ENCODE peak calls at places on chromosome 1, in eight cellular contexts. U, R, A, V, K, Q, G and T are unnamed samples.

GRCh38 chr1:234658143-234658542 is 48.2 kb upstream of the IRF2BP2 start:
- DNase-seq in U (peak), R (no peak), A (peak), V (no peak), K (peak), Q (peak), G (peak), T (no peak)

GRCh38 chr1:173205146-173206051 is 1.7 kb downstream of the TNFSF4 start:
- DNase-seq in U (no peak), R (no peak), A (no peak), V (no peak), K (peak), Q (no peak), G (peak), T (no peak)

GRCh38 chr1:161973924-161974845 is 49.5 kb downstream of the OLFML2B start:
- DNase-seq in U (no peak), R (no peak), A (no peak), V (no peak), K (no peak), Q (no peak), G (no peak), T (no peak)

GRCh38 chr1:17014671-17015567 is 3.2 kb upstream of the ATP13A2 start:
- DNase-seq in U (no peak), R (no peak), A (peak), V (no peak), K (no peak), Q (no peak), G (no peak), T (no peak)

GRCh38 chr1:240508950-240509349 is 103.0 kb downstream of the GREM2 start:
- DNase-seq in U (no peak), R (no peak), A (no peak), V (no peak), K (no peak), Q (no peak), G (no peak), T (no peak)

GRCh38 chr1:207885129-207886032 is 25.5 kb downstream of the CD34 start:
- DNase-seq in U (peak), R (peak), A (peak), V (peak), K (peak), Q (peak), G (peak), T (no peak)

GRCh38 chr1:7302873-7303272 is 468.2 kb upstream of the VAMP3 start:
- DNase-seq in U (no peak), R (no peak), A (no peak), V (no peak), K (no peak), Q (no peak), G (no peak), T (no peak)

GRCh38 chr1:209768354-209768774 is 12.5 kb downstream of the TRAF3IP3 start:
- DNase-seq in U (no peak), R (no peak), A (no peak), V (peak), K (no peak), Q (no peak), G (no peak), T (no peak)

GRCh38 chr1:226548281-226549093 is at the start of gene STUM:
- DNase-seq in U (peak), R (peak), A (peak), V (no peak), K (peak), Q (no peak), G (peak), T (no peak)

GRCh38 chr1:238474263-238474662 is 583.5 kb upstream of the ZP4 start:
- DNase-seq in U (no peak), R (no peak), A (no peak), V (no peak), K (no peak), Q (no peak), G (no peak), T (no peak)

GRCh38 chr1:199075792-199076191 is 437.0 kb downstream of the PTPRC start:
- DNase-seq in U (no peak), R (no peak), A (no peak), V (no peak), K (no peak), Q (no peak), G (no peak), T (no peak)

GRCh38 chr1:24391882-24392603 is 21.5 kb downstream of the STPG1 start:
- DNase-seq in U (peak), R (peak), A (no peak), V (peak), K (peak), Q (no peak), G (peak), T (no peak)
- H3K4me3 ChIP-seq in U (no peak), R (no peak), A (no peak), V (peak), K (no peak), Q (no peak), G (no peak), T (peak)

DNA sequence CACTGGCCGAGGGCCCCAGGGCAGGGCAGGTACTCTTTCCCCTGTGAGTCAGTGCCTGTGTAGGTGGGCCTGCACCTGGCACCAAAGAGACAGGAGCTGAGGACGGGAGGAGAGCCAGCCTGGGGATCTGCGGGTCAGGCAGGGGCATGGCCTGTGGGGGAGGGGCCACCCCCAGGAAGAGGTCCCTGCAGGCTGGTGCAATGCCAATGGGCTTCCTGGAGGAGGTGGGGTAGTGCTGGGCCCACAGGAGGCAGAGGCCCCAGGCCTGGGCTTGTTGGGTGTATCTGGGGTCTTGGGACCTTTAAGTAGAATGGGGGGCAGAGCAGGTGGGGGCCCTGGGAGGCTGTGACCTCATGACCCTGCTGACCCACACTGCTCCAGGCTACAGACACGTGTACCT is 23.2 kb downstream of the PLCH2 start:
- DNase-seq in U (no peak), R (no peak), A (no peak), V (no peak), K (no peak), Q (no peak), G (no peak), T (no peak)
- H3K27ac ChIP-seq in U (no peak), R (no peak), A (no peak), V (no peak), K (no peak), Q (no peak), G (no peak), T (no peak)

GRCh38 chr1:235721982-235722381 is 72.4 kb upstream of the GNG4 start:
- DNase-seq in U (no peak), R (no peak), A (peak), V (no peak), K (no peak), Q (no peak), G (peak), T (no peak)

GRCh38 chr1:235724716-235725115 is 75.1 kb upstream of the GNG4 start:
- DNase-seq in U (no peak), R (no peak), A (peak), V (no peak), K (no peak), Q (no peak), G (peak), T (no peak)

GRCh38 chr1:235725493-235725892 is 75.9 kb upstream of the GNG4 start:
- DNase-seq in U (no peak), R (no peak), A (no peak), V (no peak), K (no peak), Q (no peak), G (no peak), T (no peak)

GRCh38 chr1:235722858-235723257 is 73.3 kb upstream of the GNG4 start:
- DNase-seq in U (no peak), R (no peak), A (no peak), V (no peak), K (no peak), Q (no peak), G (no peak), T (no peak)

GRCh38 chr1:235720544-235720943 is 71.0 kb upstream of the GNG4 start:
- DNase-seq in U (no peak), R (no peak), A (no peak), V (no peak), K (no peak), Q (no peak), G (no peak), T (no peak)
- H3K4me3 ChIP-seq in U (no peak), R (no peak), A (no peak), V (no peak), K (no peak), Q (no peak), G (no peak), T (no peak)

GRCh38 chr1:47996406-47997226 is 569 bp downstream of the TRABD2B start:
- DNase-seq in U (peak), R (no peak), A (no peak), V (no peak), K (peak), Q (no peak), G (peak), T (peak)

GRCh38 chr1:47993881-47994625 is 3.1 kb downstream of the TRABD2B start:
- DNase-seq in U (peak), R (no peak), A (no peak), V (no peak), K (no peak), Q (no peak), G (no peak), T (no peak)

GRCh38 chr1:47997289-47998200 is at the start of gene TRABD2B:
- DNase-seq in U (peak), R (peak), A (peak), V (peak), K (peak), Q (no peak), G (peak), T (peak)

GRCh38 chr1:47995306-47996050 is 1.7 kb downstream of the TRABD2B start:
- DNase-seq in U (no peak), R (no peak), A (no peak), V (no peak), K (peak), Q (no peak), G (no peak), T (no peak)

GRCh38 chr1:47996060-47996405 is 1.2 kb downstream of the TRABD2B start:
- DNase-seq in U (no peak), R (no peak), A (no peak), V (no peak), K (no peak), Q (no peak), G (no peak), T (no peak)
- H3K27ac ChIP-seq in U (peak), R (no peak), A (no peak), V (no peak), K (peak), Q (no peak), G (no peak), T (no peak)

DNA sequence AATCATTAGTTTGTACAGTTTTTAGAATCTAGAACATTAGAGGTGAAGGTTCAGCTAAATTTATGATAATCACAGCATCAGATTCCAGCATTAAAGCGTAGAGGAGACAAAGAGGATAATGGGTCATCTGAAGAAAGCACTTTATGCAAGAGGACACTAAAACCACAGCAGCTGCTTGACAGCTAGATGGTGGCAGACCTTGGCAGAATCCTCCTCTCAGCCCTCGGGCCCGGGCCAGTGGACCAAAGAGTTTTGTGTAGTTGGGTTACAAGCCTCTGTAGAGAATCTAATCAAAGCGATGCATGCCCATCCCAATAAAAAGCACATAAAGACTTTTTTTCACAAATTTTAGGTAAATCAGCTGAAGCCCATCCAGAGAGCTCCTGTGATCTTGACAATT is 59.4 kb downstream of the AK5 start:
- DNase-seq in U (no peak), R (no peak), A (no peak), V (no peak), K (no peak), Q (no peak), G (no peak), T (no peak)
- H3K4me3 ChIP-seq in U (no peak), R (no peak), A (no peak), V (no peak), K (no peak), Q (no peak), G (no peak), T (no peak)

GRCh38 chr1:196598902-196599301 is 9.3 kb downstream of the KCNT2 start:
- DNase-seq in U (no peak), R (no peak), A (no peak), V (no peak), K (no peak), Q (no peak), G (no peak), T (no peak)

GRCh38 chr1:196590959-196591358 is 17.3 kb downstream of the KCNT2 start:
- DNase-seq in U (no peak), R (no peak), A (no peak), V (no peak), K (no peak), Q (no peak), G (no peak), T (no peak)

GRCh38 chr1:196594700-196595099 is 13.5 kb downstream of the KCNT2 start:
- DNase-seq in U (no peak), R (no peak), A (no peak), V (no peak), K (no peak), Q (no peak), G (no peak), T (no peak)

GRCh38 chr1:196590012-196590708 is 18.1 kb downstream of the KCNT2 start:
- DNase-seq in U (no peak), R (no peak), A (no peak), V (no peak), K (no peak), Q (no peak), G (no peak), T (no peak)

DNA sequence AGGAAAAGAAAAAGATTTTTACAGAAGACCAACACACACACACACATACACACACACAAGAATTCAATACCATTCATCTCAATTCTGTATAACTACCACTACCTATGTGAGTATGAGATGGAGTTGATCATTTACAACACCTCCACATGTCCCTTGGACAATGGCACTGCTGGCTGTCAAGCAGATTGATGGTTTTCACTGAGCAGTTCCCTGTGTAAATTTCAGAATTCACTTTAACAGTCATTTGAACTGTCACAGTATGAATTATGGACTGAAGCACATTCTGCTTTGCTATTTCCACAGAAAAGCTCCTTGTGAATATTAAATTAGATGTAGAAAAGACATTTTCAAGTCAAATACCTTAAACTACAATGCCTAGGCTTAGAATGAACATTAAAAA is 14.3 kb downstream of the KCNT2 start:
- DNase-seq in U (no peak), R (no peak), A (no peak), V (no peak), K (no peak), Q (no peak), G (no peak), T (no peak)
- H3K27ac ChIP-seq in U (no peak), R (no peak), A (no peak), V (no peak), K (no peak), Q (no peak), G (no peak), T (no peak)

DNA sequence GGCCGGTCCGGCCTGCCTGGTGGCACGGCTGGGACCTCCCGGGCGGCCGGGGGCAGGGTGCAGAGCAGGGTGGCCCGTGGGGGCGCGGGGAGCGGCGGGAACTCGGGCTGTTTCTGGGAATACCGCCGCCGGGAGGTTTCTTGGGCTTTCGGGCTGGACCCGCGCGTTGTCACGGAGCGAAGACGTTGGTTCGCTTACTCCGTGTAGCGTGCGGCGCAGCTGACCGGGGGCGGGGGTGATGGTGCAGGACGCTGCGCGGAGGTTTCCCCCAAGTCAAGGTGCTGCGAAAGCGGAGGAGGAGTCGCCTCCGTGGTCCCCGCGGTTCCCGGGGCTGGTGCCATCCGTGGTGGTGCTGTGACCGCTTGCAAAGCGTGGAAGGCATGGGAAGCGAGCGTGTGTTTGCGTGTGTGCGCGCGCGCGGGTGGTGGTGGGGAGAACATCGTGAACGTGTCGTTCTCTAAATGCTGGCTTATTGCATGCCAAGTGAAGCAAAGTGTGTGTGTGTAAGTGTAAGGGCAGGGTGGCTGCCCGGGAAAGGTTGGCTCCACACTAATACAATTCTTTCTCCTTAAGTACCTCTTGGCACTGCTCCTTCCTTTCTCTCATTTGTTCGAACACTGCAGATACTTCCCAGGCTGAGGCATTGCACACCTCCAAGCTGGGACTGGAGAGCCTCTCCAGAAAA is 1.1 kb downstream of the RYR2 start:
- DNase-seq in U (no peak), R (peak), A (no peak), V (no peak), K (no peak), Q (no peak), G (peak), T (no peak)
- H3K4me3 ChIP-seq in U (peak), R (peak), A (peak), V (no peak), K (no peak), Q (no peak), G (peak), T (peak)

GRCh38 chr1:202563818-202564217 is 146.4 kb downstream of the SYT2 start:
- DNase-seq in U (no peak), R (no peak), A (no peak), V (no peak), K (no peak), Q (no peak), G (no peak), T (no peak)

GRCh38 chr1:202564958-202565497 is 145.2 kb downstream of the SYT2 start:
- DNase-seq in U (no peak), R (no peak), A (no peak), V (no peak), K (no peak), Q (no peak), G (no peak), T (no peak)

GRCh38 chr1:202562443-202563060 is 147.7 kb downstream of the SYT2 start:
- DNase-seq in U (no peak), R (no peak), A (no peak), V (no peak), K (no peak), Q (no peak), G (no peak), T (peak)

GRCh38 chr1:202561726-202562442 is 148.4 kb downstream of the SYT2 start:
- DNase-seq in U (no peak), R (no peak), A (no peak), V (no peak), K (no peak), Q (no peak), G (no peak), T (no peak)

GRCh38 chr1:202561240-202561639 is 149.0 kb downstream of the SYT2 start:
- DNase-seq in U (no peak), R (no peak), A (no peak), V (no peak), K (no peak), Q (no peak), G (no peak), T (no peak)
- H3K27ac ChIP-seq in U (no peak), R (no peak), A (no peak), V (no peak), K (no peak), Q (no peak), G (no peak), T (no peak)